ENCODE peak calls at places on chromosomes 7 and 10, in five cellular contexts. One of them, this sample, is unnamed.

GRCh38 chr10:102678842-102679289 is 34.6 kb downstream of the TRIM8 start:
- DNase-seq in bronchial epithelial cell: peak; percentile 65
- DNase-seq in GM06990: peak; percentile 42
- DNase-seq in uterus: peak; percentile 47
- DNase-seq in H9: peak; percentile 93
- DNase-seq in this sample: peak; percentile 66

GRCh38 chr7:22709857-22710256 is 17.1 kb upstream of the IL6 start:
- DNase-seq in bronchial epithelial cell: no peak
- DNase-seq in GM06990: no peak
- DNase-seq in uterus: no peak
- DNase-seq in H9: no peak
- DNase-seq in this sample: no peak

GRCh38 chr7:938546-939185 is 15.8 kb downstream of the ADAP1 start:
- DNase-seq in bronchial epithelial cell: no peak
- DNase-seq in GM06990: no peak
- DNase-seq in uterus: no peak
- DNase-seq in H9: no peak
- DNase-seq in this sample: no peak

GRCh38 chr7:128812514-128813168 is 17.6 kb upstream of the FLNC start:
- DNase-seq in bronchial epithelial cell: no peak
- DNase-seq in GM06990: no peak
- DNase-seq in uterus: no peak
- DNase-seq in H9: no peak
- DNase-seq in this sample: no peak

GRCh38 chr7:118517275-118517674 is 292.8 kb downstream of the ANKRD7 start:
- DNase-seq in bronchial epithelial cell: peak; percentile 23
- DNase-seq in GM06990: no peak
- DNase-seq in uterus: no peak
- DNase-seq in H9: no peak
- DNase-seq in this sample: no peak

GRCh38 chr10:57579926-57580325 is 687.8 kb downstream of the IPMK start:
- DNase-seq in bronchial epithelial cell: peak; percentile 46
- DNase-seq in GM06990: no peak
- DNase-seq in uterus: no peak
- DNase-seq in H9: peak; percentile 48
- DNase-seq in this sample: no peak

GRCh38 chr10:76408646-76409045 is 977.2 kb downstream of the LRMDA start:
- DNase-seq in bronchial epithelial cell: no peak
- DNase-seq in GM06990: no peak
- DNase-seq in uterus: no peak
- DNase-seq in H9: no peak
- DNase-seq in this sample: no peak

GRCh38 chr7:112056409-112056808 is 149.8 kb downstream of the DOCK4 start:
- DNase-seq in bronchial epithelial cell: peak; percentile 93
- DNase-seq in GM06990: peak; percentile 25
- DNase-seq in uterus: no peak
- DNase-seq in H9: no peak
- DNase-seq in this sample: no peak

GRCh38 chr10:96720422-96721206 is at the start of gene PIK3AP1:
- DNase-seq in bronchial epithelial cell: no peak
- DNase-seq in GM06990: peak; percentile 88
- DNase-seq in uterus: no peak
- DNase-seq in H9: peak; percentile 84
- DNase-seq in this sample: peak; percentile 43

GRCh38 chr10:43299579-43299978 is 32.7 kb upstream of the RASGEF1A start:
- DNase-seq in bronchial epithelial cell: no peak
- DNase-seq in GM06990: no peak
- DNase-seq in uterus: no peak
- DNase-seq in H9: no peak
- DNase-seq in this sample: no peak

GRCh38 chr10:27607591-27607990 is 103.5 kb downstream of the RAB18 start:
- DNase-seq in bronchial epithelial cell: peak; percentile 67
- DNase-seq in GM06990: no peak
- DNase-seq in uterus: no peak
- DNase-seq in H9: no peak
- DNase-seq in this sample: no peak

GRCh38 chr7:155618708-155619633 is 25.5 kb upstream of the RBM33 start:
- DNase-seq in bronchial epithelial cell: no peak
- DNase-seq in GM06990: no peak
- DNase-seq in uterus: no peak
- DNase-seq in H9: no peak
- DNase-seq in this sample: no peak

GRCh38 chr10:79275431-79275851 is 71.8 kb upstream of the PPIF start:
- DNase-seq in bronchial epithelial cell: no peak
- DNase-seq in GM06990: no peak
- DNase-seq in uterus: no peak
- DNase-seq in H9: no peak
- DNase-seq in this sample: no peak

GRCh38 chr7:42262907-42263466 is 26.0 kb upstream of the GLI3 start:
- DNase-seq in bronchial epithelial cell: peak; percentile 88
- DNase-seq in GM06990: no peak
- DNase-seq in uterus: peak; percentile 63
- DNase-seq in H9: peak; percentile 30
- DNase-seq in this sample: no peak

GRCh38 chr7:16708980-16709379 is 44.6 kb upstream of the TSPAN13 start:
- DNase-seq in bronchial epithelial cell: peak; percentile 80
- DNase-seq in GM06990: no peak
- DNase-seq in uterus: no peak
- DNase-seq in H9: no peak
- DNase-seq in this sample: no peak

GRCh38 chr7:1713502-1714484 is 43.7 kb downstream of the ELFN1 start:
- DNase-seq in bronchial epithelial cell: no peak
- DNase-seq in GM06990: no peak
- DNase-seq in uterus: no peak
- DNase-seq in H9: peak; percentile 75
- DNase-seq in this sample: no peak

GRCh38 chr10:1162481-1163203 is 106.5 kb downstream of the WDR37 start:
- DNase-seq in bronchial epithelial cell: no peak
- DNase-seq in GM06990: no peak
- DNase-seq in uterus: no peak
- DNase-seq in H9: no peak
- DNase-seq in this sample: no peak

GRCh38 chr7:133358728-133359127 is 105.8 kb downstream of the EXOC4 start:
- DNase-seq in bronchial epithelial cell: no peak
- DNase-seq in GM06990: no peak
- DNase-seq in uterus: no peak
- DNase-seq in H9: no peak
- DNase-seq in this sample: no peak

GRCh38 chr7:20539201-20539600 is 76.3 kb upstream of the ABCB5 start:
- DNase-seq in bronchial epithelial cell: peak; percentile 22
- DNase-seq in GM06990: no peak
- DNase-seq in uterus: no peak
- DNase-seq in H9: no peak
- DNase-seq in this sample: no peak
- TF ChIP-seq CTCF in bronchial epithelial cell: no peak
- TF ChIP-seq CTCF in GM06990: peak; percentile 41
- TF ChIP-seq CTCF in uterus: no peak
- TF ChIP-seq CTCF in H9: peak; percentile 72
- TF ChIP-seq CTCF in this sample: no peak

GRCh38 chr10:23294638-23295247 is 49.9 kb downstream of the C10orf67 start:
- DNase-seq in bronchial epithelial cell: peak; percentile 23
- DNase-seq in GM06990: no peak
- DNase-seq in uterus: no peak
- DNase-seq in H9: no peak
- DNase-seq in this sample: no peak
- TF ChIP-seq CTCF in bronchial epithelial cell: peak; percentile 15
- TF ChIP-seq CTCF in GM06990: peak; percentile 40
- TF ChIP-seq CTCF in uterus: no peak
- TF ChIP-seq CTCF in H9: peak; percentile 72
- TF ChIP-seq CTCF in this sample: peak; percentile 61

GRCh38 chr10:99781734-99782429 is 558 bp upstream of the ABCC2 start:
- DNase-seq in bronchial epithelial cell: no peak
- DNase-seq in GM06990: no peak
- DNase-seq in uterus: no peak
- DNase-seq in H9: no peak
- DNase-seq in this sample: no peak

GRCh38 chr10:99779335-99779734 is 3.1 kb upstream of the ABCC2 start:
- DNase-seq in bronchial epithelial cell: peak; percentile 72
- DNase-seq in GM06990: no peak
- DNase-seq in uterus: no peak
- DNase-seq in H9: no peak
- DNase-seq in this sample: no peak

GRCh38 chr10:99775850-99776249 is 6.6 kb upstream of the ABCC2 start:
- DNase-seq in bronchial epithelial cell: peak; percentile 96
- DNase-seq in GM06990: no peak
- DNase-seq in uterus: no peak
- DNase-seq in H9: no peak
- DNase-seq in this sample: no peak

GRCh38 chr10:99782447-99783286 is at the start of gene ABCC2:
- DNase-seq in bronchial epithelial cell: peak; percentile 45
- DNase-seq in GM06990: no peak
- DNase-seq in uterus: no peak
- DNase-seq in H9: no peak
- DNase-seq in this sample: no peak

GRCh38 chr10:99777918-99778716 is 4.3 kb upstream of the ABCC2 start:
- DNase-seq in bronchial epithelial cell: peak; percentile 30
- DNase-seq in GM06990: no peak
- DNase-seq in uterus: no peak
- DNase-seq in H9: peak; percentile 36
- DNase-seq in this sample: no peak
- TF ChIP-seq CTCF in bronchial epithelial cell: no peak
- TF ChIP-seq CTCF in GM06990: no peak
- TF ChIP-seq CTCF in uterus: no peak
- TF ChIP-seq CTCF in H9: no peak
- TF ChIP-seq CTCF in this sample: no peak

GRCh38 chr7:30683839-30684238 is 1.6 kb upstream of the CRHR2 start:
- DNase-seq in bronchial epithelial cell: no peak
- DNase-seq in GM06990: no peak
- DNase-seq in uterus: no peak
- DNase-seq in H9: no peak
- DNase-seq in this sample: no peak

GRCh38 chr7:30681262-30682130 is 760 bp downstream of the CRHR2 start:
- DNase-seq in bronchial epithelial cell: no peak
- DNase-seq in GM06990: no peak
- DNase-seq in uterus: no peak
- DNase-seq in H9: peak; percentile 67
- DNase-seq in this sample: no peak

GRCh38 chr7:30683306-30683705 is 1.1 kb upstream of the CRHR2 start:
- DNase-seq in bronchial epithelial cell: no peak
- DNase-seq in GM06990: no peak
- DNase-seq in uterus: no peak
- DNase-seq in H9: no peak
- DNase-seq in this sample: no peak

GRCh38 chr7:30684351-30684750 is 2.1 kb upstream of the CRHR2 start:
- DNase-seq in bronchial epithelial cell: no peak
- DNase-seq in GM06990: no peak
- DNase-seq in uterus: no peak
- DNase-seq in H9: no peak
- DNase-seq in this sample: no peak

DNA sequence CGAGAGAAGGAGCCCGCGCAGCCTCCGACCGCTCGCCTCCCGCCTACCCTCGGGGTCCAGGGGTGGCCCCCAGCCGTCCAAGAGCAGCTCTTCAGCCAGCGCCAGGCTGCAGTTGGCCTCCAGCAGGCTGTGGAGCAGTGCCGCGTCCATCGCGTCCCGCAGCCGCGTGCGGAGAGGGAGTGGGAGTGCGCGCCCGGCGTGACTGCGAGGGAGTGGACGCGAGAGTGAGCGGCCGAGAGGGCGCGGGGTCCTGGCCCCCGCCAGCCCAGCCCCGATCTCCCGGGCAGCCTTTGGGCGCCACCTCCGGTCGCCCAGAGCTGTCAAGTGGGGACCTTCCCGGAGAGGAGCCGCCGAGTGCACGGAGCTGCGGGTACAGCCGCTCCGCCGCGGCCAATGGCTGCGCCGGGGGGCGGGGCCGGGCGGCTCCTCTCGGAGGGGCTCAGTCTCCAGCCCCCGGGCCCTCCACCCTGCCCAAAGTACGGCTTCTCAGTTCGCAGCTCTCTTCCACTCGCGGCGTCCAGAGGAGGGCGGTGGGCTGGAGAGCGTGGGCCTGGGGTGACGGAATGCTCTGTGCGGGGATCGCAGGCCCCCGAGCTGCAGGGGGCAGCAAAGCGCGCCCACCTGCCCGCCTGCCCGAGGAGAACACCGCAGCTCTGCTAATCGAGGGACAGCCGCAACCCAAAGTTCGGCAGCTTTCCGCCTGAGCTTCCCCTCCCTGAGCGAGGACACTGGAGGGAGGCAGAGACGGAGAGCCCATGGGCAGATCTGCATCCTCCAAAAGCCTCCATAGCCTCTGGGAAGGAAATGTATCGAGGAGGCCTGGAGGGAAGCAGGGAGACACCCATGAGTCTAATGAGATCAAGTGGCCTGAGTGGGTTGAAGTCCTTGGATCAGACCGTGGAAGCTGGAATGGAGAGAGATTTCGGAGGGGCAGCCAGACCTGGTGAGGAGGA is at the start of gene CRHR2:
- DNase-seq in bronchial epithelial cell: no peak
- DNase-seq in GM06990: no peak
- DNase-seq in uterus: no peak
- DNase-seq in H9: peak; percentile 70
- DNase-seq in this sample: peak; percentile 59
- TF ChIP-seq CTCF in bronchial epithelial cell: no peak
- TF ChIP-seq CTCF in GM06990: peak; percentile 20
- TF ChIP-seq CTCF in uterus: peak; percentile 41
- TF ChIP-seq CTCF in H9: peak; percentile 71
- TF ChIP-seq CTCF in this sample: peak; percentile 19

This sample was measured in mesothelial cell of epicardium.